ENCODE peak calls at places on chromosomes 4 and X, in five cellular contexts. K is tibial nerve, M is uterus, L is WERI-Rb-1, F is esophagus squamous epithelium. Q is an unnamed sample. For H3K36me3, the result is how much of the 10 kb centered on the place peaks cover.

GRCh38 chr4:104574371-104574770 is 79.7 kb upstream of the CXXC4 start:
- DNase-seq in K (no peak), M (no peak), L (no peak), F (no peak), Q (no peak)

GRCh38 chr4:31043382-31044062 is 323.4 kb downstream of the PCDH7 start:
- DNase-seq in K (no peak), M (no peak), L (no peak), F (no peak), Q (no peak)

GRCh38 chr4:102599887-102600286 is 98.7 kb downstream of the NFKB1 start:
- DNase-seq in K (no peak), M (no peak), L (no peak), F (no peak), Q (no peak)

GRCh38 chrX:135295238-135295943 is 13.9 kb upstream of the ETDC start:
- DNase-seq in K (no peak), M (no peak), L (peak), F (no peak), Q (peak)

GRCh38 chr4:39591290-39591689 is 47.4 kb downstream of the SMIM14 start:
- DNase-seq in K (no peak), M (no peak), L (no peak), F (no peak), Q (no peak)

GRCh38 chr4:38605794-38606586 is 58.0 kb upstream of the KLF3 start:
- DNase-seq in K (no peak), M (no peak), L (no peak), F (no peak), Q (no peak)

GRCh38 chrX:44157858-44158257 is 184.7 kb upstream of the NDP start:
- DNase-seq in K (no peak), M (peak), L (no peak), F (no peak), Q (no peak)

GRCh38 chr4:79653871-79654270 is 245.8 kb upstream of the GK2 start:
- DNase-seq in K (no peak), M (no peak), L (no peak), F (no peak), Q (peak)

GRCh38 chr4:140186651-140187315 is 32.8 kb upstream of the MAML3 start:
- DNase-seq in K (no peak), M (peak), L (no peak), F (no peak), Q (peak)

GRCh38 chrX:116232833-116233232 is 62.3 kb downstream of the AGTR2 start:
- DNase-seq in K (no peak), M (no peak), L (no peak), F (no peak), Q (peak)

GRCh38 chr4:15868065-15868464 is 70.5 kb downstream of the FGFBP1 start:
- DNase-seq in K (no peak), M (no peak), L (no peak), F (no peak), Q (no peak)

GRCh38 chr4:181204109-181204508 is 1039.1 kb upstream of the TENM3 start:
- DNase-seq in K (no peak), M (no peak), L (no peak), F (no peak), Q (no peak)

GRCh38 chr4:60463846-60464502 is 736.2 kb upstream of the ADGRL3 start:
- DNase-seq in K (no peak), M (no peak), L (peak), F (no peak), Q (peak)

GRCh38 chrX:108699368-108699767 is 37.0 kb downstream of the IRS4 start:
- DNase-seq in K (no peak), M (no peak), L (no peak), F (no peak), Q (peak)

GRCh38 chr4:88866862-88867550 is 169.4 kb upstream of the NAP1L5 start:
- DNase-seq in K (no peak), M (no peak), L (no peak), F (no peak), Q (peak)

GRCh38 chr4:98341309-98341708 is 80.1 kb downstream of the RAP1GDS1 start:
- DNase-seq in K (no peak), M (no peak), L (peak), F (no peak), Q (peak)

GRCh38 chrX:149903889-149904748 is 23.1 kb downstream of the MAGEA8 start:
- DNase-seq in K (no peak), M (no peak), L (no peak), F (no peak), Q (peak)

GRCh38 chr4:100984901-100985300 is 362.4 kb downstream of the PPP3CA start:
- DNase-seq in K (no peak), M (no peak), L (no peak), F (no peak), Q (no peak)

GRCh38 chr4:7546152-7546808 is 111.5 kb upstream of the PSAPL1 start:
- DNase-seq in K (no peak), M (no peak), L (no peak), F (no peak), Q (no peak)

GRCh38 chr4:22884157-22884556 is 191.4 kb downstream of the GBA3 start:
- DNase-seq in K (no peak), M (no peak), L (no peak), F (no peak), Q (no peak)

GRCh38 chrX:15606064-15606590 is 5.4 kb upstream of the ACE2 start:
- DNase-seq in K (no peak), M (no peak), L (no peak), F (no peak), Q (no peak)

GRCh38 chr4:48114396-48114795 is 19.7 kb downstream of the TXK start:
- DNase-seq in K (no peak), M (no peak), L (no peak), F (no peak), Q (no peak)

GRCh38 chr4:1517592-1518411 is 111.6 kb upstream of the NKX1-1 start:
- DNase-seq in K (no peak), M (no peak), L (no peak), F (no peak), Q (no peak)

GRCh38 chr4:55347610-55348228 is 1.7 kb downstream of the SRD5A3 start:
- DNase-seq in K (no peak), M (no peak), L (no peak), F (no peak), Q (no peak)
- H3K27ac ChIP-seq in K (peak), M (peak), L (no peak), F (peak), Q (no peak)

GRCh38 chr4:2663275-2663674 is 92.9 kb downstream of the TNIP2 start:
- DNase-seq in K (no peak), M (no peak), L (no peak), F (no peak), Q (no peak)
- H3K36me3 ChIP-seq in K (under half), M (under half), L (half or more), F (under half), Q (under half)

GRCh38 chrX:50768801-50769200 is 45.2 kb downstream of the SHROOM4 start:
- DNase-seq in K (no peak), M (no peak), L (no peak), F (no peak), Q (no peak)
- H3K27ac ChIP-seq in K (peak), M (no peak), L (no peak), F (no peak), Q (no peak)

GRCh38 chr4:120056249-120056648 is 10.4 kb downstream of the MAD2L1 start:
- DNase-seq in K (no peak), M (no peak), L (no peak), F (no peak), Q (no peak)
- H3K36me3 ChIP-seq in K (under half), M (under half), L (under half), F (under half), Q (under half)

DNA sequence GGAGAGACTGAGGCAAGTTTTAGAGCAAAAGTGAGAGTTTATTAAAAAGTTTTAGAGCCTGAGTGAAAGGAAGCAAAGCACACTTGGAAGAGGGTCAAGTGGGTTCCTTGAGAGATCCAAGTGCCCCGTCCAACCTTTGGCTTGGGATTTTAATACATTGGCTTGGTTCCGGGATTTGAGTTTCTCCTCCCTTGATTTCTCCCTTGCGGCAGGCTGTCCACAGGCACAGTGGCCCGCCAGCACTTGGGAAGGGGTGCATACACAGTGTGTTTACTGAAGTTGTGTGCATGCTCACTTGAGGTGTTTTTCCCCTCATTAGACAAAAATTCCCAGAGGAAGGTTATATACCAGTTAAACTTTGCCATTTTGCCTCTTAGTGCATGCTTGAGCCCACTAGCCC is 333.5 kb downstream of the PCDH18 start:
- DNase-seq in K (no peak), M (no peak), L (no peak), F (no peak), Q (no peak)
- H3K27ac ChIP-seq in K (no peak), M (no peak), L (no peak), F (no peak), Q (no peak)

Q was measured in brain microvascular endothelial cell.